ENCODE peak calls at places on chromosomes 2 and 18, in five cellular contexts. A is fibroblast of lung, X is GM12865, L is spleen, N is NCI-H2081. T is an unnamed sample.

GRCh38 chr18:58309610-58310239 is 265.7 kb downstream of the NEDD4L start:
- DNase-seq in L (no peak), X (no peak), A (no peak), N (no peak), T (no peak)

GRCh38 chr18:46903406-46903805 is 13.9 kb downstream of the PIAS2 start:
- DNase-seq in A (no peak), L (no peak), X (no peak), N (no peak), T (no peak)

GRCh38 chr18:12960846-12961397 is 13.1 kb downstream of the SEH1L start:
- DNase-seq in N (peak), A (peak), L (no peak), X (no peak), T (no peak)

GRCh38 chr2:11123856-11124759 is 31.2 kb upstream of the SLC66A3 start:
- DNase-seq in N (peak), L (peak), X (peak), A (peak), T (peak)

GRCh38 chr2:10911291-10912075 is at the start of gene KCNF1:
- DNase-seq in X (no peak), N (peak), L (peak), A (peak), T (peak)

GRCh38 chr2:239695106-239695727 is 294.4 kb upstream of the HDAC4 start:
- DNase-seq in A (no peak), N (no peak), L (no peak), X (no peak), T (no peak)

GRCh38 chr2:170660406-170660805 is 54.7 kb upstream of the SP5 start:
- DNase-seq in A (peak), X (no peak), N (peak), L (no peak), T (peak)

GRCh38 chr2:187545238-187545751 is 8.9 kb downstream of the TFPI start:
- DNase-seq in L (no peak), N (no peak), A (peak), X (no peak), T (no peak)

GRCh38 chr2:84878896-84879594 is 1.8 kb downstream of the TRABD2A start:
- DNase-seq in N (no peak), L (no peak), A (no peak), X (no peak), T (no peak)

GRCh38 chr2:15943914-15944313 is 3.6 kb downstream of the MYCN start:
- DNase-seq in L (no peak), A (peak), N (no peak), X (no peak), T (no peak)

GRCh38 chr2:127293386-127293757 is 572 bp downstream of the ERCC3 start:
- DNase-seq in A (no peak), N (no peak), L (no peak), X (no peak), T (peak)

GRCh38 chr2:160657206-160657605 is 163.6 kb upstream of the RBMS1 start:
- DNase-seq in L (no peak), A (peak), N (no peak), X (no peak), T (peak)

GRCh38 chr2:241801611-241802420 is 7.2 kb upstream of the NEU4 start:
- DNase-seq in X (no peak), N (no peak), A (no peak), L (peak), T (no peak)

GRCh38 chr2:28411956-28412609 is 19.4 kb downstream of the FOSL2 start:
- DNase-seq in L (peak), N (no peak), X (no peak), A (no peak), T (no peak)

GRCh38 chr18:26470011-26470637 is 78.2 kb downstream of the KCTD1 start:
- DNase-seq in L (no peak), N (peak), X (peak), A (peak), T (peak)

GRCh38 chr2:31193806-31194205 is 23.5 kb downstream of the CAPN14 start:
- DNase-seq in A (no peak), X (no peak), L (no peak), N (no peak), T (no peak)

GRCh38 chr2:232573821-232574435 is 23.4 kb downstream of the EIF4E2 start:
- DNase-seq in A (no peak), L (no peak), N (no peak), X (no peak), T (no peak)

GRCh38 chr2:169946546-169946945 is 119.3 kb downstream of the UBR3 start:
- DNase-seq in A (no peak), X (no peak), L (no peak), N (no peak), T (no peak)

GRCh38 chr2:53490659-53491058 is 276.9 kb upstream of the CHAC2 start:
- DNase-seq in N (peak), L (no peak), X (no peak), A (no peak), T (no peak)

GRCh38 chr2:101630224-101630949 is 67.1 kb upstream of the MAP4K4 start:
- DNase-seq in A (no peak), N (no peak), L (no peak), X (no peak), T (no peak)

GRCh38 chr18:61992923-61993322 is 100.1 kb upstream of the RNF152 start:
- DNase-seq in X (no peak), N (no peak), A (peak), L (no peak), T (peak)

GRCh38 chr2:176680916-176681315 is 411.7 kb downstream of the MTX2 start:
- DNase-seq in N (no peak), A (peak), L (no peak), X (no peak), T (peak)

GRCh38 chr2:168278424-168278888 is 31.1 kb upstream of the STK39 start:
- DNase-seq in X (no peak), L (no peak), N (peak), A (peak), T (peak)

GRCh38 chr2:165902929-165903328 is 50.6 kb downstream of the TTC21B start:
- DNase-seq in A (peak), L (no peak), N (no peak), X (peak), T (no peak)

GRCh38 chr2:187867165-187867564 is 312.9 kb upstream of the TFPI start:
- DNase-seq in A (no peak), N (no peak), X (no peak), L (no peak), T (no peak)

GRCh38 chr2:194223173-194223670 is 1433.8 kb upstream of the SLC39A10 start:
- DNase-seq in X (no peak), A (no peak), N (no peak), L (no peak), T (no peak)

GRCh38 chr2:73915437-73915993 is 11.2 kb upstream of the DGUOK start:
- DNase-seq in X (no peak), L (no peak), N (no peak), A (no peak), T (no peak)

GRCh38 chr2:23435250-23436035 is 50.5 kb downstream of the KLHL29 start:
- DNase-seq in X (no peak), L (peak), N (no peak), A (no peak), T (peak)

GRCh38 chr2:61016392-61017002 is 1.0 kb upstream of the PEX13 start:
- DNase-seq in L (no peak), X (peak), N (no peak), A (no peak), T (peak)

GRCh38 chr2:240933048-240933965 is 27.2 kb downstream of the CROCC2 start:
- DNase-seq in N (no peak), L (peak), A (no peak), X (no peak), T (no peak)

GRCh38 chr18:31325051-31325450 is 7.1 kb downstream of the DSG1 start:
- DNase-seq in A (peak), N (no peak), X (no peak), L (no peak), T (no peak)

GRCh38 chr2:68871159-68871764 is at the start of gene BMP10:
- DNase-seq in N (no peak), X (no peak), A (no peak), L (no peak), T (no peak)

GRCh38 chr2:120486946-120487345 is 141.0 kb downstream of the INHBB start:
- DNase-seq in L (peak), X (no peak), N (no peak), A (no peak), T (peak)

GRCh38 chr2:177245010-177245422 is 19.5 kb downstream of the NFE2L2 start:
- DNase-seq in N (no peak), A (peak), L (no peak), X (no peak), T (peak)

GRCh38 chr2:62118160-62118559 is 77.8 kb upstream of the B3GNT2 start:
- DNase-seq in L (no peak), N (no peak), A (no peak), X (no peak), T (no peak)

GRCh38 chr2:126655066-126655465 is 892 bp upstream of the GYPC start:
- DNase-seq in L (no peak), X (no peak), N (no peak), A (no peak), T (no peak)

GRCh38 chr2:178863856-178864620 is 56.8 kb upstream of the TTN start:
- DNase-seq in N (peak), A (peak), L (no peak), X (no peak), T (peak)

GRCh38 chr2:172373761-172374160 is 53.6 kb upstream of the ITGA6 start:
- DNase-seq in X (no peak), A (no peak), N (no peak), L (no peak), T (peak)